ENCODE peak calls at places on chromosome 4, in five cellular contexts. K is T-helper 17 cell, C is HAP-1, J is tibial artery, Y is MM.1S. H is an unnamed sample.

GRCh38 chr4:72613959-72614358 is 44.9 kb upstream of the ADAMTS3 start:
- DNase-seq in C (no peak), Y (no peak), K (no peak), J (no peak), H (no peak)

GRCh38 chr4:164956766-164957643 is 20.5 kb downstream of the TRIM61 start:
- DNase-seq in Y (peak; percentile 92), J (peak; percentile 79), K (peak; percentile 51), C (no peak), H (peak; percentile 33)

GRCh38 chr4:11881364-11881763 is 452.7 kb upstream of the HS3ST1 start:
- DNase-seq in J (no peak), C (no peak), Y (no peak), K (no peak), H (no peak)

GRCh38 chr4:122672091-122672490 is 51.2 kb upstream of the IL21 start:
- DNase-seq in Y (no peak), C (no peak), K (no peak), J (no peak), H (no peak)

GRCh38 chr4:3484057-3484973 is 21.2 kb downstream of the DOK7 start:
- DNase-seq in K (no peak), C (no peak), J (peak; percentile 95), Y (no peak), H (peak; percentile 66)

GRCh38 chr4:10462876-10463275 is 5.7 kb upstream of the ZNF518B start:
- DNase-seq in Y (no peak), C (no peak), J (no peak), K (no peak), H (no peak)

GRCh38 chr4:40301592-40301991 is 33.5 kb upstream of the CHRNA9 start:
- DNase-seq in C (no peak), J (peak; percentile 16), Y (peak; percentile 98), K (peak; percentile 54), H (no peak)

GRCh38 chr4:3210467-3210866 is 38.5 kb upstream of the MSANTD1 start:
- DNase-seq in J (peak; percentile 56), K (no peak), C (no peak), Y (no peak), H (no peak)

GRCh38 chr4:104446431-104446925 is 48.2 kb downstream of the CXXC4 start:
- DNase-seq in J (no peak), K (no peak), C (no peak), Y (no peak), H (no peak)

GRCh38 chr4:23266401-23266800 is 573.7 kb downstream of the GBA3 start:
- DNase-seq in K (no peak), C (no peak), J (no peak), Y (no peak), H (no peak)

GRCh38 chr4:168076989-168077725 is 15.2 kb upstream of the ANXA10 start:
- DNase-seq in K (peak; percentile 13), Y (peak; percentile 62), C (peak; percentile 50), J (no peak), H (peak; percentile 62)

GRCh38 chr4:124230268-124230667 is 482.3 kb downstream of the ANKRD50 start:
- DNase-seq in J (no peak), C (no peak), K (no peak), Y (no peak), H (no peak)

DNA sequence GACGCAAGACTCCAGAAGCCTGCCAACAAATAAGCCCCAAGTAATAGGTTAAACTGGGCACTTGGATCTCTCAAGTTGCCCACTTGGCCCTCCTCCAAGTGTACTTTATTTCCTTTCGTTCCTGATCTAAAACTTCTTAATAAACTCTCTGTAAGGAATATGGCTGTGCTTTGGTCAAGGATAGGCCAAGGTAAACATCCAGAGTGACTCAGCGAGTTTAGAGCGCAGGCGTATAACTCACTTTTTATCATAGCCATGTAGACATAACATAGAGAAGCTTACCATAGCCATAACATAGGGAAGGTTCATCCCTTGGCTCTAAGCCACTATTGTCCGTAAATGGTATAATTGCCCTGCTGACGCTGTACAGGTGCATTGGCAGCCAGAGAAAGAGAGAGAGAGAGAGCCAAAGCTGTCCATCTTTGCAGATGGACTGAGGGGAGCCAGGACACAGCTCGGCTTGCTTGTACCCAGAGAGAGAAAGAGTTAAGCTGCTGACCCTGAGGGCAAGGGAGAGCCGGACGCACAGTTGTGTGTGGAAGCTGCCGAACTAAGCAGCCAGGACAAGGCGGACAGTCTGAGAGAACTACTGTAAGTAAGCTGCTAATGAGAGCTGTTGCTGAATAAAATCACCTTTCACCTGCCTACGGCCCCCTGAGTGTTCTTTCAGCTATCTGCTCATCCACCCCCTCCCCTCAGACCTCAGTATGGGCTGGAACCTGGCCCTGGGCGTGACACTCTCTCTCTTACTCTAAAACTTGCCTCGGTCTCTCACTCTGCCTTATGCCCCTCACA is 1.8 kb downstream of the TLR1 start:
- DNase-seq in Y (no peak), K (no peak), C (no peak), J (no peak), H (no peak)
- H3K9me3 ChIP-seq in Y (no peaks in the 10 kb centered on the region), K (peaks cover 3% of the 10 kb centered on the region), C (no peaks in the 10 kb centered on the region), J (peaks cover 18% of the 10 kb centered on the region), H (peaks cover 43% of the 10 kb centered on the region)

GRCh38 chr4:98386-98785 is 25.9 kb upstream of the ZNF718 start:
- DNase-seq in C (no peak), Y (no peak), K (no peak), J (no peak), H (no peak)
- H3K9me3 ChIP-seq in C (no peaks in the 10 kb centered on the region), Y (no peaks in the 10 kb centered on the region), K (peaks cover 13% of the 10 kb centered on the region), J (peaks cover 99% of the 10 kb centered on the region), H (peaks cover 92% of the 10 kb centered on the region)

DNA sequence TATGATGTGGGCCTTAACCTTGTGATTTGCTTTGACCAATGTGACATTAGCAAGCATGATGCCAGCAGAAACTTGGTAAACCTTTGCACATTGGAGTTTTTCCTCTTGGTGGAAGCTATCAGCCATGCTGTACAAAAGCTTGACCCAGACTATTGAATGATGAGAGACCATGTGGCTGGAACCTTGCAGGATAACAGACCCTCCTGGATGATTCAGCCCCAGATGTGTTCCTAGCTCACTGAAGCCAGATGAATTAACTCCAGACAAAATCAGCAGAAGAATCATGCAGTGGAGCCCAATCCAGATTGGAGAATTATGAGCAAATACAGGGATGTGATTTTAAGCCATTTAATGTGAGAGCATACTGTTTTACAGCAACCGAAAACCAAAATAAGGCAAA is 16.8 kb downstream of the SPARCL1 start:
- DNase-seq in Y (no peak), K (no peak), C (no peak), J (no peak), H (no peak)
- H3K9me3 ChIP-seq in Y (no peaks in the 10 kb centered on the region), K (no peaks in the 10 kb centered on the region), C (no peaks in the 10 kb centered on the region), J (no peaks in the 10 kb centered on the region), H (no peaks in the 10 kb centered on the region)

GRCh38 chr4:152104286-152104685 is 343.5 kb upstream of the GATB start:
- DNase-seq in J (no peak), K (no peak), C (no peak), Y (no peak), H (no peak)
- H3K9me3 ChIP-seq in J (no peaks in the 10 kb centered on the region), K (no peaks in the 10 kb centered on the region), C (no peaks in the 10 kb centered on the region), Y (no peaks in the 10 kb centered on the region), H (no peaks in the 10 kb centered on the region)